ENCODE peak calls at places on chromosomes 11 and 22, in seven cellular contexts. A, B, K, F, C, X and O are unnamed samples.

GRCh38 chr11:95586681-95587080 is 202.9 kb downstream of the FAM76B start:
- DNase-seq in A (no peak), B (no peak), K (no peak), F (no peak), C (no peak), X (no peak), O (no peak)

GRCh38 chr11:118435893-118436624 is at the start of gene KMT2A:
- DNase-seq in A (peak), B (peak), K (peak), F (peak), C (peak), X (peak), O (peak)

GRCh38 chr11:17686185-17686980 is 33.0 kb upstream of the MYOD1 start:
- DNase-seq in A (no peak), B (no peak), K (no peak), F (no peak), C (no peak), X (no peak), O (peak)

GRCh38 chr22:17706451-17706900 is 67.8 kb downstream of the BID start:
- DNase-seq in A (peak), B (no peak), K (peak), F (peak), C (peak), X (peak), O (peak)

GRCh38 chr11:44630511-44631210 is 65.2 kb downstream of the CD82 start:
- DNase-seq in A (no peak), B (no peak), K (no peak), F (peak), C (no peak), X (no peak), O (no peak)

GRCh38 chr11:46064221-46064620 is 57.0 kb downstream of the PHF21A start:
- DNase-seq in A (no peak), B (no peak), K (no peak), F (no peak), C (peak), X (peak), O (no peak)

GRCh38 chr11:12418019-12418611 is 40.7 kb downstream of the PARVA start:
- DNase-seq in A (no peak), B (no peak), K (no peak), F (no peak), C (peak), X (peak), O (no peak)

GRCh38 chr11:31847761-31848160 is 36.6 kb upstream of the PAX6 start:
- DNase-seq in A (no peak), B (no peak), K (no peak), F (no peak), C (no peak), X (no peak), O (no peak)

GRCh38 chr11:11420512-11420911 is 67.5 kb upstream of the CSNK2A3 start:
- DNase-seq in A (no peak), B (no peak), K (no peak), F (no peak), C (no peak), X (no peak), O (no peak)

GRCh38 chr22:27213766-27214581 is 556.6 kb downstream of the MIAT start:
- DNase-seq in A (peak), B (no peak), K (peak), F (peak), C (peak), X (peak), O (peak)

GRCh38 chr11:66818231-66818955 is 24.8 kb upstream of the RCE1 start:
- DNase-seq in A (no peak), B (peak), K (no peak), F (no peak), C (no peak), X (peak), O (no peak)

GRCh38 chr11:121553806-121554205 is 101.0 kb upstream of the SORL1-AS1 start:
- DNase-seq in A (peak), B (peak), K (no peak), F (peak), C (peak), X (peak), O (no peak)

GRCh38 chr11:66568124-66568916 is at the start of gene CTSF:
- DNase-seq in A (peak), B (no peak), K (peak), F (peak), C (peak), X (peak), O (peak)

GRCh38 chr22:46578251-46578823 is 40.9 kb upstream of the CELSR1 start:
- DNase-seq in A (no peak), B (no peak), K (no peak), F (no peak), C (no peak), X (no peak), O (no peak)

GRCh38 chr11:6655020-6655789 is 404 bp downstream of the DCHS1 start:
- DNase-seq in A (no peak), B (no peak), K (no peak), F (no peak), C (no peak), X (no peak), O (no peak)
- H3K4me3 ChIP-seq in A (no peak), B (peak), K (peak), F (peak), C (peak), X (peak), O (peak)

DNA sequence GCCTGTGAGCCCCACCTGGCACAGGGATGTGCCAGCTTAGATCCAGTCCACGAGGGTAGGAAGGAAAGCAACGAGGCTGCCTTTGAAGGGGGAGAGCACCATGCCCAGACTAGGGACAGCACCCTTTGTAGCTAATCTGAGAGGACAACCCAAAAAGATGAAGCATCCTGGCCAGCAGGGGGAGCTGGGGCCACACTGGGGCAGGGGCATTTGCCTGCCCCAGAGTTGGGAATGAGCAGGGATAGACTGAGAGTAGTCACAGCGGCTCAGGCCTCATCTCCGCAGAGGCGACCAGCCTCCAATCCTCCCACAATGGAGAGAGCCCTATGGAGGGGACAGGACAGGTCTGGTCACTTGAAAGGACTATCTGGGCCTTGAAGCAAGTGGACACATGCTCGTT is 16.4 kb downstream of the LMO1 start:
- DNase-seq in A (peak), B (peak), K (no peak), F (peak), C (no peak), X (no peak), O (no peak)
- TF ChIP-seq CTCF in A (peak), B (peak), K (peak), F (peak), C (peak), X (peak), O (peak)

GRCh38 chr22:48152154-48152775 is 1389.8 kb downstream of the TBC1D22A start:
- DNase-seq in A (no peak), B (no peak), K (no peak), F (no peak), C (no peak), X (no peak), O (no peak)

GRCh38 chr22:48154169-48154942 is 1391.9 kb downstream of the TBC1D22A start:
- DNase-seq in A (no peak), B (no peak), K (no peak), F (no peak), C (no peak), X (no peak), O (no peak)

GRCh38 chr22:48152916-48153315 is 1390.5 kb downstream of the TBC1D22A start:
- DNase-seq in A (no peak), B (no peak), K (no peak), F (no peak), C (no peak), X (no peak), O (no peak)

GRCh38 chr22:48153726-48154125 is 1391.3 kb downstream of the TBC1D22A start:
- DNase-seq in A (peak), B (no peak), K (no peak), F (peak), C (no peak), X (no peak), O (no peak)

DNA sequence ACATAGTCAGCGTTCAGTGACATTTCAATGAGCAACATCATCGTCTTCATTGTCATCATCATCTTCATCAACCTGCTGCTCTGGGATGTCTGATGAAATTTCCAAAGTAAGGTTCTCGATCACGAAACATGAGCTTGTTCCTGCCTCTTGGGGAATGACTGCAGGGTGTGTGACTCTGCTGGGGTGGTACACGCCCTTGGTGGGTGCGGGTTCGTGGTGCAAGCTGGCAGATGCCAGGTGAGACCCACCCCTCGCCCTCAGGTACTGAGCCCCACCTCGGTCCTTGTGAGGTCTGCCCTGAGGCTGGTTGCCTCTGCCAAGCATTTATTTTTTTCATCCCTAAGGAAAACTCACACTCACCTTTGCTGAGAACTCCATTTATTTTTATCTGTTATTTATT is 1389.2 kb downstream of the TBC1D22A start:
- DNase-seq in A (no peak), B (no peak), K (no peak), F (no peak), C (no peak), X (no peak), O (no peak)
- H3K4me3 ChIP-seq in A (no peak), B (no peak), K (no peak), F (no peak), C (no peak), X (no peak), O (no peak)

GRCh38 chr11:115930276-115930675 is 426.1 kb upstream of the CADM1 start:
- DNase-seq in A (no peak), B (no peak), K (no peak), F (no peak), C (no peak), X (no peak), O (no peak)
- TF ChIP-seq CTCF in A (no peak), B (no peak), K (no peak), F (no peak), C (no peak), X (no peak), O (no peak)